ENCODE peak calls at places on chromosomes 2 and 18, in four cellular contexts. K, M, O and Z are unnamed samples.

GRCh38 chr2:160226367-160226766 is 26.3 kb upstream of the ITGB6 start:
- DNase-seq in K (no peak), M (no peak), O (no peak), Z (no peak)

GRCh38 chr2:224890407-224890806 is 151.9 kb downstream of the DOCK10 start:
- DNase-seq in M (no peak), K (no peak), O (no peak), Z (no peak)

GRCh38 chr2:62475172-62476011 is 30.6 kb downstream of the TMEM17 start:
- DNase-seq in M (no peak), K (no peak), O (no peak), Z (no peak)

GRCh38 chr2:17915099-17915498 is 36.6 kb downstream of the KCNS3 start:
- DNase-seq in O (no peak), M (no peak), K (no peak), Z (no peak)

GRCh38 chr2:192775461-192776262 is 580.9 kb upstream of the TMEFF2 start:
- DNase-seq in K (no peak), O (no peak), M (no peak), Z (no peak)

GRCh38 chr18:61893304-61893970 is 630 bp upstream of the RNF152 start:
- DNase-seq in K (peak), M (no peak), O (no peak), Z (no peak)

GRCh38 chr2:241686649-241687425 is at the start of gene DTYMK:
- DNase-seq in K (peak), M (peak), O (peak), Z (peak)

GRCh38 chr2:184339966-184340365 is 258.4 kb upstream of the ZNF804A start:
- DNase-seq in M (no peak), K (no peak), O (no peak), Z (no peak)

GRCh38 chr18:32469691-32470131 is 971 bp downstream of the GAREM1 start:
- DNase-seq in M (no peak), O (no peak), K (no peak), Z (no peak)

GRCh38 chr2:232537079-232537478 is 2.4 kb upstream of the CHRNG start:
- DNase-seq in O (no peak), K (peak), M (no peak), Z (no peak)

GRCh38 chr18:60987963-60988362 is 345.3 kb upstream of the CDH20 start:
- DNase-seq in O (no peak), K (no peak), M (no peak), Z (no peak)

GRCh38 chr2:207227062-207227748 is 61.5 kb upstream of the KLF7 start:
- DNase-seq in K (no peak), M (no peak), O (peak), Z (no peak)

GRCh38 chr2:71001592-71002570 is 7.2 kb upstream of the TEX261 start:
- DNase-seq in O (peak), K (peak), M (no peak), Z (no peak)

GRCh38 chr2:75466708-75467311 is 93.9 kb downstream of the EVA1A start:
- DNase-seq in O (peak), M (peak), K (peak), Z (no peak)

GRCh38 chr2:71990826-71991225 is 156.8 kb downstream of the CYP26B1 start:
- DNase-seq in M (no peak), K (no peak), O (no peak), Z (no peak)

GRCh38 chr2:86249176-86249842 is 50.1 kb downstream of the MRPL35 start:
- DNase-seq in O (no peak), K (peak), M (peak), Z (no peak)

GRCh38 chr18:47800192-47800591 is 130.3 kb downstream of the SMAD2 start:
- DNase-seq in M (no peak), O (no peak), K (no peak), Z (no peak)

GRCh38 chr2:105081006-105081701 is 43.3 kb downstream of the MRPS9 start:
- DNase-seq in O (peak), M (no peak), K (no peak), Z (no peak)

GRCh38 chr18:76390452-76391035 is 104.5 kb downstream of the ZNF516 start:
- DNase-seq in K (no peak), M (no peak), O (no peak), Z (no peak)

GRCh38 chr2:73059106-73059505 is 12.4 kb downstream of the SFXN5 start:
- DNase-seq in K (no peak), M (no peak), O (no peak), Z (no peak)

GRCh38 chr2:131521961-131522781 is 5.5 kb upstream of the CCDC74A start:
- DNase-seq in M (no peak), K (no peak), O (no peak), Z (no peak)

GRCh38 chr18:28036481-28036880 is 140.4 kb downstream of the CDH2 start:
- DNase-seq in M (no peak), O (no peak), K (no peak), Z (no peak)

GRCh38 chr2:25517701-25518100 is 155.7 kb downstream of the DTNB start:
- DNase-seq in O (no peak), K (no peak), M (no peak), Z (no peak)

GRCh38 chr18:39487932-39488331 is 1922.3 kb upstream of the CELF4 start:
- DNase-seq in K (no peak), M (no peak), O (no peak), Z (no peak)
- TF ChIP-seq YY1 in K (no peak), M (no peak), O (no peak), Z (no peak)

GRCh38 chr18:43855376-43855775 is 578.1 kb upstream of the SYT4 start:
- DNase-seq in O (no peak), K (no peak), M (no peak), Z (no peak)
- TF ChIP-seq YY1 in O (no peak), K (no peak), M (no peak), Z (no peak)

GRCh38 chr2:97664636-97664970 is 759 bp upstream of the ACTR1B start:
- DNase-seq in O (no peak), K (no peak), M (peak), Z (no peak)
- TF ChIP-seq YY1 in O (no peak), K (no peak), M (no peak), Z (no peak)

DNA sequence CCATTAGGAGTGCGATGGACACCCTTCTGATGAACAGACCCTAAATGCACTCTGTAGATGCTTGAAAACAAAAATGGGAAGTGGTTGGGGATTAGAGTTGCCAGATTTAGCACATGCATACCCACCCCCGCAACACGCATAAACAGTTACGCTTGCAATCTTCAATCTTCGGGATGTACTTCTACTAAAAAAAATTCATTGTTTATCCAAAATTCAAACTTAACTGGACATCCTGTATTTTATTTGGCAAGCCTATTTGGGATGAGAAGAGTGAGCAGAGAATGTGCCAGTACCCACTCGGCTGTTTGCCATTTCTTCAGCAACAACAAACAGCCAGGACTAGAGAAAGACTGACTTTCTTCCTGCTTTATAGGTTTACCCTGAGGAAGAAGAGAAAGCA is 18.4 kb downstream of the KIAA2012 start:
- DNase-seq in O (no peak), K (no peak), M (no peak), Z (no peak)
- TF ChIP-seq YY1 in O (no peak), K (no peak), M (no peak), Z (peak)

DNA sequence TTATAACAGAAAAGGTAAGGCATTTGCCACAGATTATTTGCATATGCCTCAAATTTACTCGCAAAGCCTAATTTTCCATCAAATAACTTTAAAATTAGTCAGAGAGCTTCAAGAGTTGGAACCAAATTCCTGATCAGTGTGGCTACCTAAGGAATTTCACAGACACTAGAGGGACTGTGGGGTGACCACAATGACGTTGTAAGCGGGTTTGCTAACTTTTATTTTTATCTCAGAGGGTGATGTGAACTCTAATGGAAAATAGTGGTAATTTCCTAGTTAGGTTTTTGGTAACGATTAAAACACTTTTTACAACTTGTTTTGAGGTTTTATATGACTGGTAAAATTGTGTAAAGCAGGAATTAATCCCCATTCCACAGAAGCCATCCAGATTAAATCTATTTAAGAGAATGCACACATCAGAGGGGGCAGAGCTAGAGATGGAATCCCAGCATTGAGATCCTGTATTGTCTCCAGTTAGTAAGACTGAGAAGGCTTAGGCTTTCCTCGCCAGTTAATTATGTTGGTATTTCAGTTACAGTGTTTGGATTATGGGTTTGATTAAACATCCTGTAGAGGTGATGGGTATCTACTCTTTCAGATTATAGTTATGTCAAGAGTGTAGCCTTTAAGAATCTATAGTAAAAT is 129.0 kb downstream of the GPD2 start:
- DNase-seq in K (no peak), O (no peak), M (no peak), Z (no peak)
- TF ChIP-seq YY1 in K (no peak), O (no peak), M (no peak), Z (no peak)

DNA sequence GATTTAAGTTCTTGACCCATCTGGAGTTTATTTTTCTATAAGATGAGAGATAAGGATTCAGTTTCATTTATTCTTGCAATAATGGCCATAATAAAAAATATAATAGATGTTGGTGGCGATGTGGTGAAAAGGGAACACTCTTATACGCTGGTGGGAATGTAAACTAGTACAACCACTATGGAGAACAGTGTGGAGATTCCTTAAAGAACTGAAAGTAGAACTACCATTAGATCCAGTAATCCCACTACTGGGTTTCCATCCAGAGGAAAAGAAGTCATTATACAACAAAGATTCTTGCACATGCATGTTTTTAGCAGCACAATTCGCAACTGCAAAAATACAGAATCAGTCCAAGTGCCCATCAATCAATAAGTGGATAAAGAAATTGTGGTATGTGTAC is 1040.5 kb upstream of the GYPC start:
- DNase-seq in O (no peak), M (no peak), K (no peak), Z (no peak)
- TF ChIP-seq YY1 in O (no peak), M (no peak), K (no peak), Z (no peak)

GRCh38 chr2:165793779-165794519 is at the start of gene GALNT3:
- DNase-seq in M (peak), K (no peak), O (no peak), Z (no peak)
- TF ChIP-seq YY1 in M (peak), K (no peak), O (no peak), Z (no peak)

GRCh38 chr2:84674099-84674498 is 157.8 kb downstream of the DNAH6 start:
- DNase-seq in K (no peak), O (no peak), M (no peak), Z (no peak)
- TF ChIP-seq YY1 in K (no peak), O (no peak), M (no peak), Z (no peak)